ENCODE peak calls at places on chromosomes 2 and 18, in six cellular contexts. D, E, P, X, M and K are unnamed samples.

GRCh38 chr2:28063492-28063962 is 173.0 kb downstream of the BABAM2 start:
- DNase-seq in D (no peak), E (no peak), P (no peak), X (no peak), M (no peak), K (no peak)

GRCh38 chr2:223837290-223838061 is at the start of gene AP1S3:
- DNase-seq in D (peak; percentile 86), E (peak; percentile 92), P (peak; percentile 38), X (peak; percentile 43), M (peak; percentile 60), K (peak; percentile 67)

GRCh38 chr2:237964578-237965404 is 2.0 kb upstream of the UBE2F start:
- DNase-seq in D (no peak), E (no peak), P (peak; percentile 86), X (no peak), M (peak; percentile 98), K (no peak)

GRCh38 chr2:28558421-28558820 is 62.6 kb downstream of the PLB1 start:
- DNase-seq in D (no peak), E (no peak), P (no peak), X (no peak), M (no peak), K (no peak)

GRCh38 chr2:50746526-50746925 is 285.4 kb downstream of the NRXN1 start:
- DNase-seq in D (peak; percentile 64), E (peak; percentile 44), P (peak; percentile 27), X (no peak), M (no peak), K (peak; percentile 33)

GRCh38 chr2:16652296-16653082 is 13.1 kb downstream of the CYRIA start:
- DNase-seq in D (no peak), E (no peak), P (peak; percentile 75), X (no peak), M (no peak), K (peak; percentile 91)

GRCh38 chr18:29616885-29617284 is 1425.7 kb downstream of the DSC3 start:
- DNase-seq in D (no peak), E (no peak), P (no peak), X (no peak), M (no peak), K (no peak)

GRCh38 chr2:126049461-126049860 is 606.5 kb upstream of the GYPC start:
- DNase-seq in D (no peak), E (no peak), P (no peak), X (no peak), M (no peak), K (no peak)

GRCh38 chr18:54109131-54109683 is 115.3 kb downstream of the MBD2 start:
- DNase-seq in D (no peak), E (no peak), P (no peak), X (no peak), M (peak; percentile 54), K (no peak)

GRCh38 chr2:60297296-60298010 is 256.0 kb downstream of the BCL11A start:
- DNase-seq in D (peak; percentile 93), E (peak; percentile 88), P (no peak), X (no peak), M (peak; percentile 12), K (no peak)

GRCh38 chr2:121085801-121086200 is 199.2 kb downstream of the TFCP2L1 start:
- DNase-seq in D (no peak), E (no peak), P (no peak), X (no peak), M (no peak), K (no peak)

GRCh38 chr18:52339891-52340371 is at the start of gene DCC:
- DNase-seq in D (peak; percentile 72), E (peak; percentile 72), P (peak; percentile 45), X (peak; percentile 67), M (no peak), K (peak; percentile 62)

GRCh38 chr2:240368746-240369724 is 66.4 kb upstream of the GPC1 start:
- DNase-seq in D (no peak), E (no peak), P (no peak), X (no peak), M (no peak), K (no peak)

GRCh38 chr2:188114014-188114413 is 177.7 kb upstream of the GULP1 start:
- DNase-seq in D (no peak), E (no peak), P (peak; percentile 60), X (no peak), M (peak; percentile 80), K (peak; percentile 55)

GRCh38 chr2:196914867-196915465 is 11.5 kb downstream of the PGAP1 start:
- DNase-seq in D (no peak), E (no peak), P (no peak), X (no peak), M (no peak), K (no peak)

GRCh38 chr2:118249531-118249930 is 161.3 kb downstream of the INSIG2 start:
- DNase-seq in D (no peak), E (no peak), P (peak; percentile 8), X (no peak), M (no peak), K (no peak)

GRCh38 chr2:65549262-65550036 is 117.0 kb upstream of the SPRED2 start:
- DNase-seq in D (no peak), E (no peak), P (no peak), X (no peak), M (no peak), K (no peak)

GRCh38 chr2:65545818-65546217 is 113.4 kb upstream of the SPRED2 start:
- DNase-seq in D (no peak), E (no peak), P (peak; percentile 10), X (no peak), M (no peak), K (peak; percentile 65)

GRCh38 chr2:65550246-65550645 is 117.8 kb upstream of the SPRED2 start:
- DNase-seq in D (no peak), E (no peak), P (no peak), X (no peak), M (no peak), K (no peak)

GRCh38 chr2:65548571-65549261 is 116.3 kb upstream of the SPRED2 start:
- DNase-seq in D (no peak), E (no peak), P (peak; percentile 24), X (no peak), M (no peak), K (no peak)

GRCh38 chr2:65546406-65546805 is 114.0 kb upstream of the SPRED2 start:
- DNase-seq in D (no peak), E (no peak), P (no peak), X (no peak), M (no peak), K (no peak)
- H2AFZ ChIP-seq in D (no peak overlapping the region), E (no peak overlapping the region), P (no peak overlapping the region), X (no peak overlapping the region), M (no peak overlapping the region), K (no peak overlapping the region)

GRCh38 chr18:31497711-31498449 is at the start of gene DSG2:
- DNase-seq in D (peak; percentile 91), E (peak; percentile 93), P (no peak), X (peak; percentile 67), M (peak; percentile 62), K (no peak)
- H4K8ac ChIP-seq in D (peak within 1 kb of the TSS; percentile 97), E (no peak within 1 kb of the TSS), P (no peak within 1 kb of the TSS), X (peak within 1 kb of the TSS; percentile 85), M (peak within 1 kb of the TSS; percentile 77), K (peak within 1 kb of the TSS; percentile 89)

GRCh38 chr2:83055338-83056010 is 1403.6 kb downstream of the SUCLG1 start:
- DNase-seq in D (no peak), E (no peak), P (peak; percentile 86), X (no peak), M (no peak), K (peak; percentile 54)
- H2AFZ ChIP-seq in D (no peak overlapping the region), E (no peak overlapping the region), P (no peak overlapping the region), X (no peak overlapping the region), M (no peak overlapping the region), K (no peak overlapping the region)

GRCh38 chr2:156803243-156803642 is 367.1 kb downstream of the GPD2 start:
- DNase-seq in D (no peak), E (peak; percentile 36), P (no peak), X (no peak), M (no peak), K (no peak)
- H4K8ac ChIP-seq in D (no peak overlapping the region), E (no peak overlapping the region), P (no peak overlapping the region), X (no peak overlapping the region), M (no peak overlapping the region), K (no peak overlapping the region)

GRCh38 chr2:10406016-10406415 is 42.1 kb downstream of the ODC1 start:
- DNase-seq in D (no peak), E (no peak), P (no peak), X (no peak), M (peak; percentile 48), K (no peak)

GRCh38 chr2:10407432-10407831 is 40.7 kb downstream of the ODC1 start:
- DNase-seq in D (no peak), E (no peak), P (no peak), X (no peak), M (no peak), K (no peak)

GRCh38 chr2:10408649-10409579 is 39.2 kb downstream of the ODC1 start:
- DNase-seq in D (peak; percentile 93), E (peak; percentile 94), P (peak; percentile 64), X (peak; percentile 80), M (peak; percentile 86), K (peak; percentile 72)

GRCh38 chr2:10406491-10406890 is 41.6 kb downstream of the ODC1 start:
- DNase-seq in D (no peak), E (no peak), P (no peak), X (no peak), M (no peak), K (no peak)

DNA sequence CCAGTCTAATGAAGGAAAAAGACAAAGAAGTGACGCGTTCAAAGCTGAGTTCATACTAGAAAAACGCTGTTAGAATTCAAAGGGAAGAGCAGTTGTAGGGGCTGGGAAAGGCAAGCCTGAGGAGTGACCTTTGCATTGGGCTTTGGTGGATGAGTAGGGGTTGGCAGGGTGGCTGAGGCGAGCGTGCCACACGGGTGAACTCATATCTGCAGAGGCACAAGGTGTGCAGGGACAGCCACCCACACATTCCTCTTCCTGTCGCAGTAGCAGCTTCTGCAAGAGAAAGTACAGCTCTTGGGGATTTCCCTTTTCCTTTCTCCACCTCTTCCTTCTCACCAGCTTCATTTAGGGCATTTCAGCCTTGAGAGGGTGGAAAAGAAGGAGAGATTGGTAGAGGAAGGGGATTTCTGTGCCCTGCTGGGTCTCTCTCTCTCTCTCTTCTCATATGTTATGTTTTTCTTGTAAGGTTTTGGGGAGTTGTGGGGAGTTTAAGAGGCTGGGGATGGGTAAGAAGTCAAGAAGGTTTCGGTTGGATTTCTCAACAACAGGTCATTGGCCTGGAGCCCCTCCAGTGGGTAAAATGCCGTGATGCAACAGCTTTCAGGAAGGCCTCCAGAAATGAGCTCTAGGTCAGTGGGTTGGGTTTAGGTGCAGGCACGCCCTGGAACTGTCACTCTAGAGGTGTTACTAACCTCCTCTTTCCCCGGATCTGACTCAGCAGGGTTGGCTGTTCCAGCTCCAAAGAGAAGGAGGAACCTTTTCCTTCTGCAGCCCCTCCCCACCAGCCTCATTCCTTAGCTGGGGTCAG is 40.1 kb downstream of the ODC1 start:
- DNase-seq in D (no peak), E (peak; percentile 82), P (peak; percentile 34), X (no peak), M (peak; percentile 84), K (peak; percentile 54)
- H2AFZ ChIP-seq in D (no peak overlapping the region), E (no peak overlapping the region), P (no peak overlapping the region), X (no peak overlapping the region), M (no peak overlapping the region), K (no peak overlapping the region)

GRCh38 chr2:55162284-55163006 is 69.6 kb downstream of the CLHC1 start:
- DNase-seq in D (no peak), E (peak; percentile 57), P (no peak), X (no peak), M (no peak), K (no peak)
- H4K8ac ChIP-seq in D (no peak overlapping the region), E (no peak overlapping the region), P (peak overlapping the region; percentile 4), X (no peak overlapping the region), M (no peak overlapping the region), K (peak overlapping the region; percentile 83)